ENCODE peak calls at places on chromosomes 11 and 22, in nine cellular contexts. C is AG04450, G is lower lobe of right lung, A is upper lobe of right lung, K is neural progenitor cell, S is psoas muscle, P is adrenal gland, W is right lobe of liver, T is ovary. F is an unnamed sample. For H3K9me3, the result is how much of the 10 kb centered on the place peaks cover.

GRCh38 chr11:119590651-119591308 is 138.2 kb downstream of the NECTIN1 start:
- DNase-seq in P (no peak), T (no peak), G (no peak), W (no peak), A (no peak), S (no peak), K (peak), C (no peak), F (no peak)

GRCh38 chr11:34354782-34355181 is 3.0 kb downstream of the ABTB2 start:
- DNase-seq in K (no peak), P (no peak), G (no peak), C (no peak), A (no peak), W (no peak), T (no peak), S (no peak), F (no peak)

GRCh38 chr11:72673943-72674828 is at the start of gene PDE2A:
- DNase-seq in K (peak), T (no peak), A (no peak), W (no peak), G (no peak), S (no peak), P (no peak), C (no peak), F (no peak)

GRCh38 chr11:67056640-67057409 is at the start of gene RHOD:
- DNase-seq in T (peak), S (no peak), K (peak), A (peak), G (peak), C (no peak), P (no peak), W (peak), F (no peak)

GRCh38 chr11:9250139-9250582 is 15.0 kb downstream of the DENND5A start:
- DNase-seq in W (no peak), T (no peak), A (no peak), S (no peak), P (no peak), C (no peak), G (no peak), K (no peak), F (no peak)

GRCh38 chr11:73944901-73945300 is 5.9 kb upstream of the DNAJB13 start:
- DNase-seq in W (no peak), K (no peak), T (no peak), A (no peak), C (no peak), S (no peak), G (no peak), P (no peak), F (no peak)

GRCh38 chr11:99773646-99774045 is 752.9 kb downstream of the CNTN5 start:
- DNase-seq in W (no peak), K (no peak), P (peak), A (no peak), G (no peak), C (no peak), T (no peak), S (no peak), F (no peak)

GRCh38 chr11:8233691-8234424 is 29.8 kb downstream of the LMO1 start:
- DNase-seq in K (no peak), A (no peak), G (peak), C (no peak), S (peak), W (no peak), P (peak), T (no peak), F (no peak)

GRCh38 chr11:78567209-78567608 is 7.5 kb downstream of the NARS2 start:
- DNase-seq in A (no peak), G (no peak), T (no peak), C (no peak), W (no peak), K (no peak), S (no peak), P (no peak), F (no peak)

GRCh38 chr11:3840289-3840869 is 380 bp downstream of the RHOG start:
- DNase-seq in T (peak), P (peak), W (no peak), C (no peak), G (peak), S (no peak), A (no peak), K (peak), F (no peak)

GRCh38 chr11:64226507-64227051 is 505 bp downstream of the NUDT22 start:
- DNase-seq in G (peak), A (peak), T (peak), K (no peak), W (peak), S (peak), P (peak), C (no peak), F (no peak)

GRCh38 chr11:122711831-122712378 is 56.4 kb downstream of the UBASH3B start:
- DNase-seq in W (no peak), S (no peak), P (peak), C (no peak), A (no peak), T (no peak), G (no peak), K (no peak), F (no peak)

GRCh38 chr11:1829039-1829820 is 5.6 kb upstream of the SYT8 start:
- DNase-seq in S (no peak), T (no peak), P (no peak), C (no peak), W (peak), K (no peak), G (peak), A (peak), F (peak)

GRCh38 chr11:63556404-63556803 is 6.8 kb downstream of the PLAAT2 start:
- DNase-seq in T (no peak), K (no peak), A (no peak), W (no peak), P (no peak), G (no peak), C (no peak), S (no peak), F (no peak)

GRCh38 chr22:44622147-44622427 is 79.9 kb upstream of the PRR5 start:
- DNase-seq in G (no peak), T (peak), K (peak), P (no peak), C (no peak), S (peak), A (no peak), W (no peak), F (no peak)

GRCh38 chr11:130763087-130763980 is 152.9 kb downstream of the SNX19 start:
- DNase-seq in C (no peak), G (no peak), S (no peak), W (no peak), P (no peak), A (no peak), K (no peak), T (no peak), F (no peak)

GRCh38 chr11:73633999-73634398 is 12.4 kb upstream of the PLEKHB1 start:
- DNase-seq in C (no peak), S (no peak), T (no peak), G (no peak), P (no peak), A (no peak), W (no peak), K (no peak), F (no peak)

GRCh38 chr11:14308114-14308896 is 50.7 kb downstream of the RRAS2 start:
- DNase-seq in K (peak), P (peak), G (no peak), W (no peak), A (no peak), T (no peak), C (no peak), S (no peak), F (no peak)

GRCh38 chr11:13333456-13333957 is 55.9 kb downstream of the BMAL1 start:
- DNase-seq in P (no peak), S (no peak), W (no peak), A (no peak), G (no peak), K (no peak), T (no peak), C (no peak), F (no peak)

GRCh38 chr11:113114452-113115027 is 153.3 kb downstream of the NCAM1 start:
- DNase-seq in W (peak), T (peak), P (peak), K (peak), A (no peak), G (no peak), C (no peak), S (peak), F (no peak)

GRCh38 chr11:96145163-96145585 is 197.8 kb downstream of the MAML2 start:
- DNase-seq in G (no peak), K (no peak), A (no peak), W (no peak), P (peak), C (no peak), S (no peak), T (no peak), F (no peak)

GRCh38 chr11:8068605-8069221 is 12.3 kb upstream of the TUB start:
- DNase-seq in W (peak), T (peak), S (peak), G (no peak), P (peak), K (no peak), C (peak), A (no peak), F (no peak)

GRCh38 chr11:92284558-92284957 is 59.9 kb downstream of the FAT3 start:
- DNase-seq in P (no peak), W (no peak), A (no peak), S (no peak), G (no peak), K (no peak), T (no peak), C (no peak), F (no peak)

GRCh38 chr22:19448076-19448607 is 631 bp upstream of the C22orf39 start:
- DNase-seq in K (peak), S (peak), C (no peak), A (no peak), W (no peak), T (no peak), P (peak), G (no peak), F (no peak)

GRCh38 chr22:36194971-36195370 is 6.6 kb downstream of the APOL4 start:
- DNase-seq in P (peak), A (no peak), W (no peak), S (peak), G (peak), K (peak), C (peak), T (peak), F (no peak)

GRCh38 chr22:29023172-29023796 is 38.3 kb downstream of the C22orf31 start:
- DNase-seq in G (no peak), S (no peak), K (no peak), P (no peak), T (no peak), C (no peak), A (no peak), W (peak), F (no peak)

DNA sequence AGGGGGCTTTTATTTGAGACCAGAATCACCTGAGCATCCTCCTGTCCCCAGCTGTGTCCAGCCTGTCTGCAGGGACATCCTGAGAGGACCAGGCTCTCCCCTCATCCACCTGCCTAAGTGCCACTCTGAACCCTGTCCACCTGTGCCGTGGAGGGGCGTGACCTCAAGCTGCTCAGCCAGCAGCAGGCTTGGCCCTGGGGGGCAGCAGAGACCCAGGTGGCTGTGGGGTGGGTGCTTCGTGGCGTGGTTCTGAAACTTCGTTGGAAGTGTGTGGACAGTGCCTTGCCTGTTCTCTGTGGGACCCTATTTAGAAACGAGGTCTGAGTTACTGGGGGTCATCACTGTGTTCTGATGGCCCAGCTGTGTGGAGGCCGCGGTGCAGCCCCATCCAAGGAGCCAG is 72.7 kb downstream of the LRP5 start:
- DNase-seq in S (no peak), T (peak), P (no peak), W (no peak), A (no peak), C (no peak), K (no peak), G (no peak), F (no peak)
- TF ChIP-seq CTCF in S (no peak), T (no peak), P (no peak), W (no peak), A (no peak), C (no peak), K (no peak), G (no peak), F (no peak)

GRCh38 chr11:117814204-117814765 is 10.3 kb downstream of the FXYD2 start:
- DNase-seq in C (no peak), K (no peak), G (no peak), T (no peak), W (no peak), A (no peak), P (no peak), S (no peak), F (no peak)
- H3K27ac ChIP-seq in C (no peak), K (no peak), G (no peak), T (no peak), W (no peak), A (peak), P (no peak), S (no peak), F (no peak)

GRCh38 chr22:20618488-20618887 is 111.1 kb downstream of the MED15 start:
- DNase-seq in S (no peak), C (no peak), P (no peak), A (no peak), T (no peak), W (no peak), K (no peak), G (no peak), F (no peak)
- H3K9me3 ChIP-seq in S (under half), C (under half), P (under half), A (under half), T (under half), W (under half), K (under half), G (under half), F (under half)

GRCh38 chr11:124071622-124071948 is 30.5 kb upstream of the OR10G7 start:
- DNase-seq in W (no peak), A (no peak), T (no peak), C (no peak), K (no peak), S (no peak), G (no peak), P (no peak), F (no peak)
- TF ChIP-seq CTCF in W (no peak), A (no peak), T (peak), C (no peak), K (no peak), S (no peak), G (no peak), P (no peak), F (peak)

GRCh38 chr11:10627816-10628215 is 59.4 kb upstream of the LYVE1 start:
- DNase-seq in C (no peak), K (no peak), S (no peak), G (no peak), A (peak), T (no peak), P (no peak), W (no peak), F (no peak)
- H3K27ac ChIP-seq in C (no peak), K (no peak), S (no peak), G (no peak), A (no peak), T (no peak), P (no peak), W (no peak), F (no peak)

GRCh38 chr22:33789690-33790253 is 130.5 kb downstream of the LARGE1 start:
- DNase-seq in K (no peak), T (no peak), W (no peak), C (no peak), G (no peak), S (no peak), P (no peak), A (no peak), F (no peak)
- H3K9me3 ChIP-seq in K (under half), T (under half), W (under half), C (under half), G (under half), S (under half), P (under half), A (under half), F (under half)

DNA sequence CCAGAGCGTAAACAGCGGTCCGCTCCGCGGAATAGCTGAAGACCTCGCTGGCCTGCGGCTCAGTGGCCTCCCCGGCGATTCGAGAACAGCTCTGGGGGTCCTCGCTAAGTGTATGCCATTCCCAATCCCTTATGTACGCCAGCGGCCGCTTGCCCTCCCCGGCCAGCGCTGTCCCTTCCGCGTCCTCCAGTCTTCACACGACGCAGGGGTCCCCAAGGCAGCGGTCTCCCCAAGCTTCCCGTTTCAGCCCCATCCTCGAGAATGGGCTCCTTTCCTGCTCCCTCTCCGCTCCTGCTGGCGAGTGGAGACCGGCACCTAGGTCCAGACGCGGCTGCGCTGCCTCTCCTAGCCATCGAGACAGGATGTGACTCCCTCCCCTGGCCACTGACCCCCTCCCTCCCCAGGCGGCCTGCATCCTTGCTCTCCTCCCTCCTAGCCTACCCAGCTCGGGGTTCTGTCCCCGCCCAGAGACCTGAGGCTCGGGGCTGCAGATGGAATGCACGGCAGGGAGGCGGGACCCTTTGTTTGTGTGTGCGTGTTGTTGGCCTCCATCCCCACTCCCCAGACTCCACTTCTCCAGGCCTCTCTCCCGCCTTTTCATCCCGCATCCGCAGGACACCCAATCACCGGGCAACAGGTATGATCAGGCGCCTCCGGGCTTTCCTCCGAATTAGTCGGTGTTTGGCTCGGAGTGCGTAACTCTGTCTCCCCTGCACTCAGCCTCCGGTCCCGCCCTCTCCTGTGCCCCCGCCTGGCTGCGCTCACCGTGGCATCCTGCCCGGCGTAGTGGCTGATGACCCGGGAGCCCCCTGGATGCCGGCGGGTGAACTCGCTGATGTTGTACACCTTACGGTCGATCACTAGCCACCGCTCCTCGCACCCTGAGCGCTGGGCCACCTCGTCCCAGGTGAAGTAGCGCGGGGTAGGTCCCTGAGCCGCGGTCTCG is 740 bp downstream of the FADS1 start:
- DNase-seq in S (peak), T (peak), P (peak), K (peak), A (peak), G (peak), C (no peak), W (peak), F (peak)
- TF ChIP-seq CTCF in S (no peak), T (no peak), P (no peak), K (no peak), A (no peak), G (no peak), C (no peak), W (no peak), F (no peak)

GRCh38 chr22:27473533-27473932 is 328.0 kb downstream of the MN1 start:
- DNase-seq in A (no peak), W (no peak), G (no peak), K (no peak), C (no peak), T (no peak), P (no peak), S (no peak), F (peak)

GRCh38 chr22:27475548-27475897 is 326.0 kb downstream of the MN1 start:
- DNase-seq in C (no peak), P (no peak), W (no peak), S (no peak), T (no peak), K (no peak), A (no peak), G (no peak), F (no peak)

GRCh38 chr22:27472975-27473374 is 328.6 kb downstream of the MN1 start:
- DNase-seq in C (no peak), A (no peak), S (no peak), P (no peak), T (no peak), G (no peak), W (no peak), K (no peak), F (no peak)

GRCh38 chr22:27474711-27475547 is 326.6 kb downstream of the MN1 start:
- DNase-seq in W (no peak), A (no peak), P (peak), T (peak), K (no peak), S (no peak), C (peak), G (no peak), F (peak)

GRCh38 chr22:27474112-27474571 is 327.4 kb downstream of the MN1 start:
- DNase-seq in C (no peak), P (no peak), W (no peak), S (no peak), G (no peak), A (no peak), K (no peak), T (no peak), F (peak)
- H3K27ac ChIP-seq in C (no peak), P (no peak), W (no peak), S (no peak), G (no peak), A (no peak), K (no peak), T (no peak), F (peak)

F was measured in RWPE2.